ENCODE peak calls at places on chromosomes 6 and 20, in eight cellular contexts. F is upper lobe of left lung, K is GM20000, O is neural progenitor cell, T is choroid plexus epithelial cell, W is upper lobe of right lung, P is GM12864, E is heart right ventricle. C is an unnamed sample.
A peak's percentile ranks its signal among the peaks of the same experiment; 100 is the strongest.

GRCh38 chr20:51563597-51564332 is 21.2 kb upstream of the NFATC2 start:
- DNase-seq in F (peak; percentile 32), T (peak; percentile 90), P (no peak), W (no peak), K (no peak), E (peak; percentile 68), O (peak; percentile 67), C (no peak)

GRCh38 chr6:51885957-51886356 is 201.5 kb downstream of the PKHD1 start:
- DNase-seq in F (no peak), E (no peak), W (no peak), T (no peak), P (no peak), K (no peak), O (no peak), C (no peak)

GRCh38 chr6:137830562-137830961 is 36.5 kb upstream of the TNFAIP3 start:
- DNase-seq in W (no peak), F (no peak), P (no peak), O (no peak), K (no peak), E (no peak), T (no peak), C (no peak)

GRCh38 chr6:46217671-46218131 is 46.9 kb upstream of the ENPP5 start:
- DNase-seq in E (no peak), T (no peak), K (peak; percentile 55), O (no peak), P (peak; percentile 47), F (peak; percentile 26), W (no peak), C (no peak)

GRCh38 chr20:33731693-33732165 is at the start of gene ZNF341:
- DNase-seq in O (peak; percentile 97), F (peak; percentile 92), P (no peak), W (peak; percentile 96), E (peak; percentile 91), T (no peak), K (peak; percentile 91), C (no peak)

GRCh38 chr6:92047886-92048285 is 1371.5 kb downstream of the EPHA7 start:
- DNase-seq in O (peak; percentile 34), T (no peak), K (no peak), W (no peak), F (no peak), E (no peak), P (no peak), C (no peak)

GRCh38 chr6:36130672-36131516 is 581 bp downstream of the MAPK13 start:
- DNase-seq in T (peak; percentile 19), E (no peak), K (peak; percentile 76), O (peak; percentile 45), P (no peak), W (peak; percentile 89), F (peak; percentile 83), C (no peak)

GRCh38 chr6:134602123-134602522 is 284.2 kb upstream of the SGK1 start:
- DNase-seq in W (no peak), F (no peak), K (no peak), E (no peak), O (no peak), T (no peak), P (no peak), C (no peak)

GRCh38 chr6:72245565-72245964 is 359.2 kb downstream of the RIMS1 start:
- DNase-seq in K (no peak), O (peak; percentile 67), T (no peak), F (no peak), E (no peak), P (no peak), W (no peak), C (no peak)

GRCh38 chr6:15389759-15390723 is 144.2 kb downstream of the JARID2 start:
- DNase-seq in T (peak; percentile 72), K (peak; percentile 47), O (peak; percentile 87), P (no peak), F (no peak), E (no peak), W (no peak), C (no peak)

GRCh38 chr6:54191460-54191859 is 80.2 kb downstream of the MLIP start:
- DNase-seq in K (no peak), T (peak; percentile 92), E (no peak), W (no peak), O (no peak), F (no peak), P (no peak), C (no peak)

GRCh38 chr20:25486377-25486776 is 78.9 kb downstream of the GINS1 start:
- DNase-seq in E (no peak), K (no peak), T (peak; percentile 65), W (no peak), F (no peak), O (no peak), P (no peak), C (no peak)

GRCh38 chr6:138372711-138373463 is 4.8 kb upstream of the SMIM28 start:
- DNase-seq in K (no peak), O (no peak), T (peak; percentile 45), W (no peak), P (no peak), E (no peak), F (no peak), C (no peak)

GRCh38 chr6:124963416-124964083 is 1.3 kb downstream of the RNF217 start:
- DNase-seq in K (peak; percentile 15), E (no peak), W (no peak), T (peak; percentile 66), F (peak; percentile 37), P (no peak), O (no peak), C (no peak)

GRCh38 chr20:62522748-62523396 is 47.1 kb upstream of the GATA5 start:
- DNase-seq in O (no peak), K (no peak), T (no peak), E (no peak), P (no peak), F (no peak), W (no peak), C (no peak)

GRCh38 chr6:69835414-69836179 is 30.8 kb upstream of the COL19A1 start:
- DNase-seq in W (no peak), F (no peak), E (no peak), P (peak; percentile 47), K (peak; percentile 42), T (peak; percentile 94), O (peak; percentile 68), C (no peak)

GRCh38 chr6:95087394-95088097 is 489.8 kb upstream of the MANEA start:
- DNase-seq in W (no peak), P (no peak), F (no peak), T (peak; percentile 96), E (no peak), K (no peak), O (no peak), C (no peak)

GRCh38 chr6:82361631-82362030 is 2.0 kb upstream of the TPBG start:
- DNase-seq in E (no peak), P (no peak), T (no peak), F (no peak), O (no peak), K (no peak), W (no peak), C (no peak)

GRCh38 chr6:79430913-79431312 is 106.3 kb downstream of the LCA5 start:
- DNase-seq in K (no peak), F (no peak), E (no peak), W (no peak), O (no peak), P (no peak), T (no peak), C (no peak)

GRCh38 chr6:106002005-106002404 is 84.1 kb upstream of the PRDM1 start:
- DNase-seq in F (no peak), K (no peak), T (no peak), P (no peak), E (no peak), W (no peak), O (no peak), C (no peak)

GRCh38 chr6:14321992-14322772 is 204.6 kb downstream of the CD83 start:
- DNase-seq in W (no peak), F (no peak), O (peak; percentile 18), T (peak; percentile 7), P (no peak), K (no peak), E (no peak), C (no peak)

GRCh38 chr20:35264755-35265154 is 13.2 kb downstream of the MMP24OS start:
- DNase-seq in W (no peak), O (no peak), F (peak; percentile 65), E (no peak), P (no peak), T (peak; percentile 45), K (no peak), C (no peak)
- TF ChIP-seq CTCF in W (no peak), O (no peak), F (no peak), E (no peak), P (no peak), T (peak; percentile 52), K (no peak), C (peak; percentile 15)

DNA sequence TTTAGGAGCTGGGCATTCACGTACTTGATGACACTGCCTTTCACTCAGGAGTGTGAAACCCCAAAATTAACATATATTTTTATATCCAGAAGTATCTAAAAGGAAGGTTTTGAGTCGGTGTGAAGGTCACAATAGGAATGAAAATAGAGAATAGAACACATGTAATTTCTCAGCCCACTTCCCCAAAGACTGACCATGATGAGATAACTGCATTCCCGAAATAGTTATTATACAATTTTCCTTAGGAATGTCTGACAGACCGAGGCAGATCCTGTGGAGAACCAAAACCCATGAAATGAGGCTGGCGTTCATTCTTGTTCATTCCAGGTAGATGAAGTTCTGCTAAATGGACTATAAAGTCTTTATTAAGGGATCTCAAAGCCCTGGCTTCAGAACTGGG is 10.3 kb downstream of the NSFL1C start:
- DNase-seq in P (no peak), K (no peak), E (no peak), W (no peak), T (peak; percentile 69), F (no peak), O (no peak), C (no peak)
- TF ChIP-seq CTCF in P (no peak), K (no peak), E (no peak), W (no peak), T (no peak), F (no peak), O (no peak), C (no peak)

GRCh38 chr6:10256113-10256690 is 158.7 kb downstream of the TFAP2A start:
- DNase-seq in O (peak; percentile 22), T (peak; percentile 1), K (peak; percentile 15), P (no peak), F (no peak), W (no peak), E (no peak), C (no peak)
- TF ChIP-seq CTCF in O (peak; percentile 61), T (peak; percentile 39), K (no peak), P (peak; percentile 58), F (no peak), W (peak; percentile 31), E (no peak), C (peak; percentile 19)

GRCh38 chr20:58693226-58694006 is 816 bp downstream of the NPEPL1 start:
- DNase-seq in O (peak; percentile 66), T (no peak), P (no peak), K (peak; percentile 48), F (no peak), W (peak; percentile 77), E (peak; percentile 41), C (no peak)

GRCh38 chr20:58691773-58692578 is 624 bp upstream of the NPEPL1 start:
- DNase-seq in O (no peak), F (peak; percentile 79), W (peak; percentile 86), K (no peak), P (no peak), T (peak; percentile 39), E (peak; percentile 53), C (no peak)

GRCh38 chr20:58691405-58691772 is 1.2 kb upstream of the NPEPL1 start:
- DNase-seq in K (no peak), W (no peak), O (no peak), P (no peak), F (no peak), E (no peak), T (no peak), C (no peak)

GRCh38 chr20:58694241-58695083 is 1.9 kb downstream of the NPEPL1 start:
- DNase-seq in P (no peak), O (no peak), F (no peak), K (no peak), W (peak; percentile 60), T (no peak), E (no peak), C (no peak)

GRCh38 chr20:58692579-58693225 is at the start of gene NPEPL1:
- DNase-seq in F (peak; percentile 81), E (peak; percentile 79), P (no peak), K (peak; percentile 99), W (peak; percentile 90), T (peak; percentile 77), O (peak; percentile 90), C (no peak)
- TF ChIP-seq CTCF in F (peak; percentile 12), E (peak; percentile 33), P (no peak), K (peak; percentile 70), W (no peak), T (no peak), O (no peak), C (no peak)

C was measured in D721Med.